ENCODE peak calls at places on chromosomes 7 and 10, in ten cellular contexts. One of them, this sample, is unnamed.

GRCh38 chr10:101354584-101355070 is 662 bp downstream of the BTRC start:
- DNase-seq in tibial artery: no peak
- DNase-seq in cardiac fibroblast: no peak
- DNase-seq in ovary: no peak
- DNase-seq in pancreas: no peak
- DNase-seq in HCT116: no peak
- DNase-seq in fibroblast of mammary gland: no peak
- DNase-seq in CD8-positive, alpha-beta T cell: no peak
- DNase-seq in choroid plexus epithelial cell: no peak
- DNase-seq in foreskin fibroblast: no peak
- DNase-seq in this sample: no peak

GRCh38 chr10:45409782-45410181 is 35.8 kb downstream of the ALOX5 start:
- DNase-seq in tibial artery: no peak
- DNase-seq in cardiac fibroblast: no peak
- DNase-seq in ovary: no peak
- DNase-seq in pancreas: no peak
- DNase-seq in HCT116: no peak
- DNase-seq in fibroblast of mammary gland: no peak
- DNase-seq in CD8-positive, alpha-beta T cell: no peak
- DNase-seq in choroid plexus epithelial cell: no peak
- DNase-seq in foreskin fibroblast: no peak
- DNase-seq in this sample: no peak

GRCh38 chr7:94301024-94301588 is 93.6 kb upstream of the COL1A2 start:
- DNase-seq in tibial artery: peak
- DNase-seq in cardiac fibroblast: peak
- DNase-seq in ovary: peak
- DNase-seq in pancreas: peak
- DNase-seq in HCT116: peak
- DNase-seq in fibroblast of mammary gland: peak
- DNase-seq in CD8-positive, alpha-beta T cell: no peak
- DNase-seq in choroid plexus epithelial cell: peak
- DNase-seq in foreskin fibroblast: peak
- DNase-seq in this sample: peak

GRCh38 chr10:4224178-4224577 is 439.2 kb upstream of the KLF6 start:
- DNase-seq in tibial artery: no peak
- DNase-seq in cardiac fibroblast: no peak
- DNase-seq in ovary: no peak
- DNase-seq in pancreas: no peak
- DNase-seq in HCT116: no peak
- DNase-seq in fibroblast of mammary gland: no peak
- DNase-seq in CD8-positive, alpha-beta T cell: no peak
- DNase-seq in choroid plexus epithelial cell: no peak
- DNase-seq in foreskin fibroblast: no peak
- DNase-seq in this sample: no peak

GRCh38 chr10:92575961-92576360 is 2.1 kb upstream of the IDE start:
- DNase-seq in tibial artery: no peak
- DNase-seq in cardiac fibroblast: peak
- DNase-seq in ovary: no peak
- DNase-seq in pancreas: no peak
- DNase-seq in HCT116: no peak
- DNase-seq in fibroblast of mammary gland: peak
- DNase-seq in CD8-positive, alpha-beta T cell: no peak
- DNase-seq in choroid plexus epithelial cell: peak
- DNase-seq in foreskin fibroblast: peak
- DNase-seq in this sample: peak

GRCh38 chr10:120005408-120006280 is 113.1 kb downstream of the SEC23IP start:
- DNase-seq in tibial artery: no peak
- DNase-seq in cardiac fibroblast: no peak
- DNase-seq in ovary: no peak
- DNase-seq in pancreas: no peak
- DNase-seq in HCT116: no peak
- DNase-seq in fibroblast of mammary gland: no peak
- DNase-seq in CD8-positive, alpha-beta T cell: no peak
- DNase-seq in choroid plexus epithelial cell: no peak
- DNase-seq in foreskin fibroblast: no peak
- DNase-seq in this sample: no peak

GRCh38 chr10:118965636-118966035 is 63.9 kb upstream of the NANOS1 start:
- DNase-seq in tibial artery: no peak
- DNase-seq in cardiac fibroblast: no peak
- DNase-seq in ovary: no peak
- DNase-seq in pancreas: no peak
- DNase-seq in HCT116: no peak
- DNase-seq in fibroblast of mammary gland: no peak
- DNase-seq in CD8-positive, alpha-beta T cell: no peak
- DNase-seq in choroid plexus epithelial cell: no peak
- DNase-seq in foreskin fibroblast: no peak
- DNase-seq in this sample: no peak

GRCh38 chr10:89062861-89063260 is 72.3 kb downstream of the FAS start:
- DNase-seq in tibial artery: no peak
- DNase-seq in cardiac fibroblast: peak
- DNase-seq in ovary: peak
- DNase-seq in pancreas: no peak
- DNase-seq in HCT116: no peak
- DNase-seq in fibroblast of mammary gland: peak
- DNase-seq in CD8-positive, alpha-beta T cell: no peak
- DNase-seq in choroid plexus epithelial cell: peak
- DNase-seq in foreskin fibroblast: peak
- DNase-seq in this sample: peak

GRCh38 chr7:155702616-155703015 is 58.2 kb downstream of the RBM33 start:
- DNase-seq in tibial artery: no peak
- DNase-seq in cardiac fibroblast: peak
- DNase-seq in ovary: no peak
- DNase-seq in pancreas: no peak
- DNase-seq in HCT116: no peak
- DNase-seq in fibroblast of mammary gland: no peak
- DNase-seq in CD8-positive, alpha-beta T cell: no peak
- DNase-seq in choroid plexus epithelial cell: peak
- DNase-seq in foreskin fibroblast: peak
- DNase-seq in this sample: no peak

GRCh38 chr10:57807906-57808305 is 459.8 kb downstream of the IPMK start:
- DNase-seq in tibial artery: no peak
- DNase-seq in cardiac fibroblast: no peak
- DNase-seq in ovary: no peak
- DNase-seq in pancreas: no peak
- DNase-seq in HCT116: no peak
- DNase-seq in fibroblast of mammary gland: no peak
- DNase-seq in CD8-positive, alpha-beta T cell: no peak
- DNase-seq in choroid plexus epithelial cell: no peak
- DNase-seq in foreskin fibroblast: no peak
- DNase-seq in this sample: no peak

GRCh38 chr10:62426086-62426485 is 51.9 kb downstream of the ZNF365 start:
- DNase-seq in tibial artery: no peak
- DNase-seq in cardiac fibroblast: peak
- DNase-seq in ovary: no peak
- DNase-seq in pancreas: no peak
- DNase-seq in HCT116: peak
- DNase-seq in fibroblast of mammary gland: peak
- DNase-seq in CD8-positive, alpha-beta T cell: no peak
- DNase-seq in choroid plexus epithelial cell: no peak
- DNase-seq in foreskin fibroblast: peak
- DNase-seq in this sample: peak

GRCh38 chr10:266974-267425 is 131.7 kb downstream of the ZMYND11 start:
- DNase-seq in tibial artery: no peak
- DNase-seq in cardiac fibroblast: peak
- DNase-seq in ovary: no peak
- DNase-seq in pancreas: no peak
- DNase-seq in HCT116: no peak
- DNase-seq in fibroblast of mammary gland: peak
- DNase-seq in CD8-positive, alpha-beta T cell: no peak
- DNase-seq in choroid plexus epithelial cell: peak
- DNase-seq in foreskin fibroblast: peak
- DNase-seq in this sample: no peak

GRCh38 chr10:100025528-100026070 is 15.9 kb upstream of the DNMBP start:
- DNase-seq in tibial artery: no peak
- DNase-seq in cardiac fibroblast: no peak
- DNase-seq in ovary: no peak
- DNase-seq in pancreas: no peak
- DNase-seq in HCT116: no peak
- DNase-seq in fibroblast of mammary gland: no peak
- DNase-seq in CD8-positive, alpha-beta T cell: no peak
- DNase-seq in choroid plexus epithelial cell: no peak
- DNase-seq in foreskin fibroblast: peak
- DNase-seq in this sample: no peak

GRCh38 chr10:129174167-129175014 is 292.6 kb upstream of the MGMT start:
- DNase-seq in tibial artery: no peak
- DNase-seq in cardiac fibroblast: no peak
- DNase-seq in ovary: no peak
- DNase-seq in pancreas: no peak
- DNase-seq in HCT116: no peak
- DNase-seq in fibroblast of mammary gland: no peak
- DNase-seq in CD8-positive, alpha-beta T cell: no peak
- DNase-seq in choroid plexus epithelial cell: no peak
- DNase-seq in foreskin fibroblast: no peak
- DNase-seq in this sample: no peak

DNA sequence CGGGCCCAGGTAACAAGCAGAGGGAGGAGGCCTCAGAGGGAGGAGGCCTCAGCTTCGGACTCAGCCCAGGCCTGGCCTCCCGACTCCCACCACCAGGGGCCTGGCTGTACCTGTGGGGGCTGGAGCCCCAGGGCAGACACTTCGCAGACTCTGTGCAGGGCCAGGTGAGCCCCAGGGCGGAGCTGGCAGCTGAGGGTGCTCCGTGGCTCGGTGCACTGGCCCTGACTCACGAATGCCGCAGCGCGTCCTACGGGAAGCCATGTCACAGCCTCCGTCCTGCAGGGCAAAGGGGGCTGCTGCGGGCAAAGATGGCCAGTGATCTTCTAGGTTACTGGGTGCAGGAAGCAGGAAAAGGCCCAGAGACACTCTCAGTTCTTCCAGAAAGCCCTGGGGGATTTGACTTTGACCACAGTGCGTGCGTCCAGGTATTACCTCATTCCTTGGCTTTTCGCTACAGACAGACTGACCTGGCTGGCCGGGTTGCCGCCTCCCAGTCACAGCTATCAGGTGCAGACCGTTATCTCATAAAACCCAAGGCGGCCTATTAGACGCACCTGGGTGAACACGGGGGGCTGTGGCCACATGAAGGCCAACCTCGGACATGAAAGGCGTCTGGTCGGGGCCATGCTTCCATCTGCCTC is 80.1 kb downstream of the FOXL3 start:
- DNase-seq in tibial artery: peak
- DNase-seq in cardiac fibroblast: no peak
- DNase-seq in ovary: no peak
- DNase-seq in pancreas: peak
- DNase-seq in HCT116: no peak
- DNase-seq in fibroblast of mammary gland: no peak
- DNase-seq in CD8-positive, alpha-beta T cell: no peak
- DNase-seq in choroid plexus epithelial cell: no peak
- DNase-seq in foreskin fibroblast: no peak
- DNase-seq in this sample: no peak
- TF ChIP-seq CTCF in tibial artery: no peak
- TF ChIP-seq CTCF in cardiac fibroblast: no peak
- TF ChIP-seq CTCF in ovary: no peak
- TF ChIP-seq CTCF in pancreas: peak
- TF ChIP-seq CTCF in HCT116: no peak
- TF ChIP-seq CTCF in fibroblast of mammary gland: no peak
- TF ChIP-seq CTCF in CD8-positive, alpha-beta T cell: no peak
- TF ChIP-seq CTCF in choroid plexus epithelial cell: no peak
- TF ChIP-seq CTCF in foreskin fibroblast: no peak
- TF ChIP-seq CTCF in this sample: no peak

GRCh38 chr7:157856873-157857577 is 520.2 kb downstream of the DNAJB6 start:
- DNase-seq in tibial artery: no peak
- DNase-seq in cardiac fibroblast: no peak
- DNase-seq in ovary: no peak
- DNase-seq in pancreas: no peak
- DNase-seq in HCT116: no peak
- DNase-seq in fibroblast of mammary gland: no peak
- DNase-seq in CD8-positive, alpha-beta T cell: no peak
- DNase-seq in choroid plexus epithelial cell: no peak
- DNase-seq in foreskin fibroblast: no peak
- DNase-seq in this sample: no peak
- H3K4me3 ChIP-seq in tibial artery: no peak
- H3K4me3 ChIP-seq in cardiac fibroblast: no peak
- H3K4me3 ChIP-seq in ovary: no peak
- H3K4me3 ChIP-seq in pancreas: no peak
- H3K4me3 ChIP-seq in HCT116: no peak
- H3K4me3 ChIP-seq in fibroblast of mammary gland: no peak
- H3K4me3 ChIP-seq in CD8-positive, alpha-beta T cell: no peak
- H3K4me3 ChIP-seq in choroid plexus epithelial cell: no peak
- H3K4me3 ChIP-seq in foreskin fibroblast: no peak
- H3K4me3 ChIP-seq in this sample: no peak

GRCh38 chr10:114571316-114571999 is 86.6 kb downstream of the ABLIM1 start:
- DNase-seq in tibial artery: no peak
- DNase-seq in cardiac fibroblast: no peak
- DNase-seq in ovary: no peak
- DNase-seq in pancreas: no peak
- DNase-seq in HCT116: no peak
- DNase-seq in fibroblast of mammary gland: no peak
- DNase-seq in CD8-positive, alpha-beta T cell: no peak
- DNase-seq in choroid plexus epithelial cell: peak
- DNase-seq in foreskin fibroblast: peak
- DNase-seq in this sample: no peak
- TF ChIP-seq CTCF in tibial artery: no peak
- TF ChIP-seq CTCF in cardiac fibroblast: no peak
- TF ChIP-seq CTCF in ovary: no peak
- TF ChIP-seq CTCF in pancreas: no peak
- TF ChIP-seq CTCF in HCT116: no peak
- TF ChIP-seq CTCF in fibroblast of mammary gland: no peak
- TF ChIP-seq CTCF in CD8-positive, alpha-beta T cell: no peak
- TF ChIP-seq CTCF in choroid plexus epithelial cell: no peak
- TF ChIP-seq CTCF in foreskin fibroblast: no peak
- TF ChIP-seq CTCF in this sample: no peak

GRCh38 chr10:33376476-33376875 is 42.0 kb upstream of the NRP1 start:
- DNase-seq in tibial artery: no peak
- DNase-seq in cardiac fibroblast: no peak
- DNase-seq in ovary: no peak
- DNase-seq in pancreas: no peak
- DNase-seq in HCT116: no peak
- DNase-seq in fibroblast of mammary gland: no peak
- DNase-seq in CD8-positive, alpha-beta T cell: no peak
- DNase-seq in choroid plexus epithelial cell: peak
- DNase-seq in foreskin fibroblast: peak
- DNase-seq in this sample: no peak

GRCh38 chr10:33377658-33378025 is 43.2 kb upstream of the NRP1 start:
- DNase-seq in tibial artery: no peak
- DNase-seq in cardiac fibroblast: peak
- DNase-seq in ovary: no peak
- DNase-seq in pancreas: no peak
- DNase-seq in HCT116: peak
- DNase-seq in fibroblast of mammary gland: peak
- DNase-seq in CD8-positive, alpha-beta T cell: no peak
- DNase-seq in choroid plexus epithelial cell: peak
- DNase-seq in foreskin fibroblast: peak
- DNase-seq in this sample: peak

GRCh38 chr10:33381391-33381790 is 46.9 kb upstream of the NRP1 start:
- DNase-seq in tibial artery: no peak
- DNase-seq in cardiac fibroblast: peak
- DNase-seq in ovary: no peak
- DNase-seq in pancreas: no peak
- DNase-seq in HCT116: no peak
- DNase-seq in fibroblast of mammary gland: peak
- DNase-seq in CD8-positive, alpha-beta T cell: no peak
- DNase-seq in choroid plexus epithelial cell: no peak
- DNase-seq in foreskin fibroblast: peak
- DNase-seq in this sample: no peak

GRCh38 chr10:33373263-33373662 is 38.8 kb upstream of the NRP1 start:
- DNase-seq in tibial artery: no peak
- DNase-seq in cardiac fibroblast: no peak
- DNase-seq in ovary: no peak
- DNase-seq in pancreas: no peak
- DNase-seq in HCT116: no peak
- DNase-seq in fibroblast of mammary gland: no peak
- DNase-seq in CD8-positive, alpha-beta T cell: no peak
- DNase-seq in choroid plexus epithelial cell: no peak
- DNase-seq in foreskin fibroblast: no peak
- DNase-seq in this sample: no peak

GRCh38 chr10:33376976-33377657 is 42.6 kb upstream of the NRP1 start:
- DNase-seq in tibial artery: no peak
- DNase-seq in cardiac fibroblast: peak
- DNase-seq in ovary: no peak
- DNase-seq in pancreas: no peak
- DNase-seq in HCT116: peak
- DNase-seq in fibroblast of mammary gland: peak
- DNase-seq in CD8-positive, alpha-beta T cell: no peak
- DNase-seq in choroid plexus epithelial cell: peak
- DNase-seq in foreskin fibroblast: peak
- DNase-seq in this sample: peak
- H3K4me3 ChIP-seq in tibial artery: no peak
- H3K4me3 ChIP-seq in cardiac fibroblast: peak
- H3K4me3 ChIP-seq in ovary: no peak
- H3K4me3 ChIP-seq in pancreas: no peak
- H3K4me3 ChIP-seq in HCT116: no peak
- H3K4me3 ChIP-seq in fibroblast of mammary gland: no peak
- H3K4me3 ChIP-seq in CD8-positive, alpha-beta T cell: no peak
- H3K4me3 ChIP-seq in choroid plexus epithelial cell: peak
- H3K4me3 ChIP-seq in foreskin fibroblast: peak
- H3K4me3 ChIP-seq in this sample: no peak

This sample was measured in astrocyte of the spinal cord.